ENCODE peak calls at places on chromosome 21, in ten cellular contexts. E, M, U, F, W, Q, D, I, Z and V are unnamed samples.

GRCh38 chr21:16708431-16708830 is 804.4 kb upstream of the CXADR start:
- DNase-seq in E (no peak), M (no peak), U (no peak), F (no peak), W (no peak), Q (no peak), D (no peak), I (no peak), Z (no peak), V (no peak)

GRCh38 chr21:25639167-25639921 is at the start of gene JAM2:
- DNase-seq in E (no peak), M (peak), U (peak), F (peak), W (peak), Q (peak), D (no peak), I (peak), Z (peak), V (peak)

GRCh38 chr21:36499578-36500471 is 19.9 kb upstream of the CLDN14 start:
- DNase-seq in E (no peak), M (peak), U (no peak), F (peak), W (no peak), Q (no peak), D (no peak), I (no peak), Z (no peak), V (no peak)

GRCh38 chr21:19713324-19713723 is 1284.9 kb upstream of the NCAM2 start:
- DNase-seq in E (no peak), M (no peak), U (no peak), F (no peak), W (no peak), Q (no peak), D (no peak), I (no peak), Z (no peak), V (no peak)

GRCh38 chr21:31420354-31420753 is 76.3 kb upstream of the TIAM1 start:
- DNase-seq in E (no peak), M (no peak), U (no peak), F (no peak), W (no peak), Q (no peak), D (no peak), I (no peak), Z (no peak), V (no peak)

GRCh38 chr21:26117324-26117971 is 53.1 kb downstream of the APP start:
- DNase-seq in E (no peak), M (no peak), U (no peak), F (peak), W (no peak), Q (no peak), D (peak), I (no peak), Z (no peak), V (no peak)

GRCh38 chr21:44636209-44637017 is 743 bp upstream of the KRTAP10-10 start:
- DNase-seq in E (no peak), M (no peak), U (no peak), F (no peak), W (no peak), Q (no peak), D (no peak), I (no peak), Z (no peak), V (no peak)

GRCh38 chr21:42757826-42758655 is 104.6 kb downstream of the PDE9A start:
- DNase-seq in E (no peak), M (no peak), U (no peak), F (no peak), W (no peak), Q (no peak), D (no peak), I (no peak), Z (no peak), V (no peak)

GRCh38 chr21:45041351-45041805 is 33.0 kb upstream of the ADARB1 start:
- DNase-seq in E (peak), M (no peak), U (no peak), F (no peak), W (no peak), Q (no peak), D (no peak), I (no peak), Z (no peak), V (no peak)

GRCh38 chr21:28447453-28447852 is 545.2 kb downstream of the LTN1 start:
- DNase-seq in E (no peak), M (no peak), U (no peak), F (no peak), W (no peak), Q (no peak), D (no peak), I (no peak), Z (no peak), V (no peak)

GRCh38 chr21:42818328-42818749 is 61.0 kb downstream of the WDR4 start:
- DNase-seq in E (peak), M (peak), U (peak), F (no peak), W (peak), Q (peak), D (no peak), I (peak), Z (peak), V (peak)

GRCh38 chr21:35323947-35324346 is 274.8 kb upstream of the RUNX1 start:
- DNase-seq in E (no peak), M (no peak), U (no peak), F (no peak), W (no peak), Q (no peak), D (no peak), I (no peak), Z (no peak), V (no peak)

GRCh38 chr21:39186676-39187075 is 3.4 kb upstream of the PSMG1 start:
- DNase-seq in E (no peak), M (no peak), U (no peak), F (no peak), W (no peak), Q (no peak), D (no peak), I (no peak), Z (no peak), V (no peak)

GRCh38 chr21:44299085-44299457 is 782 bp upstream of the PFKL start:
- DNase-seq in E (no peak), M (no peak), U (peak), F (no peak), W (no peak), Q (no peak), D (no peak), I (no peak), Z (no peak), V (no peak)

GRCh38 chr21:25583370-25584133 is 23.7 kb downstream of the MRPL39 start:
- DNase-seq in E (no peak), M (no peak), U (no peak), F (no peak), W (no peak), Q (no peak), D (no peak), I (no peak), Z (no peak), V (no peak)

GRCh38 chr21:15826147-15826780 is 96.5 kb downstream of the USP25 start:
- DNase-seq in E (peak), M (peak), U (peak), F (no peak), W (peak), Q (peak), D (no peak), I (peak), Z (no peak), V (no peak)

GRCh38 chr21:42562816-42563215 is 49.2 kb downstream of the SLC37A1 start:
- DNase-seq in E (no peak), M (no peak), U (no peak), F (no peak), W (no peak), Q (peak), D (no peak), I (no peak), Z (no peak), V (no peak)

GRCh38 chr21:46207920-46208571 is 20.5 kb downstream of the LSS start:
- DNase-seq in E (no peak), M (no peak), U (no peak), F (no peak), W (no peak), Q (peak), D (no peak), I (no peak), Z (no peak), V (no peak)

GRCh38 chr21:34336756-34337391 is 26.9 kb upstream of the KCNE2 start:
- DNase-seq in E (no peak), M (no peak), U (no peak), F (peak), W (no peak), Q (no peak), D (no peak), I (no peak), Z (no peak), V (no peak)

GRCh38 chr21:45640001-45640887 is 3.3 kb upstream of the PCBP3 start:
- DNase-seq in E (no peak), M (no peak), U (no peak), F (no peak), W (no peak), Q (no peak), D (peak), I (no peak), Z (no peak), V (no peak)

GRCh38 chr21:39121600-39122355 is 61.5 kb downstream of the PSMG1 start:
- DNase-seq in E (no peak), M (no peak), U (no peak), F (no peak), W (no peak), Q (no peak), D (no peak), I (no peak), Z (no peak), V (no peak)

GRCh38 chr21:40051801-40052200 is 184.6 kb downstream of the PCP4 start:
- DNase-seq in E (no peak), M (no peak), U (no peak), F (no peak), W (no peak), Q (no peak), D (no peak), I (no peak), Z (no peak), V (no peak)

GRCh38 chr21:41634211-41634694 is 126.3 kb upstream of the TMPRSS2 start:
- DNase-seq in E (no peak), M (no peak), U (no peak), F (no peak), W (no peak), Q (no peak), D (no peak), I (no peak), Z (no peak), V (no peak)

GRCh38 chr21:25107708-25108107 is 499.6 kb downstream of the MRPL39 start:
- DNase-seq in E (no peak), M (peak), U (no peak), F (no peak), W (no peak), Q (no peak), D (no peak), I (no peak), Z (no peak), V (no peak)

GRCh38 chr21:32524010-32524719 is 61.2 kb downstream of the TCP10L start:
- DNase-seq in E (no peak), M (peak), U (no peak), F (no peak), W (no peak), Q (no peak), D (no peak), I (no peak), Z (no peak), V (no peak)

GRCh38 chr21:34942911-34943310 is 106.2 kb downstream of the RUNX1 start:
- DNase-seq in E (no peak), M (no peak), U (no peak), F (no peak), W (no peak), Q (no peak), D (no peak), I (no peak), Z (no peak), V (no peak)

GRCh38 chr21:45546636-45547203 is 4.5 kb upstream of the SLC19A1 start:
- DNase-seq in E (no peak), M (no peak), U (no peak), F (no peak), W (no peak), Q (no peak), D (no peak), I (no peak), Z (no peak), V (no peak)

GRCh38 chr21:35831791-35832190 is 228.5 kb downstream of the SETD4 start:
- DNase-seq in E (no peak), M (no peak), U (no peak), F (no peak), W (no peak), Q (no peak), D (no peak), I (no peak), Z (no peak), V (no peak)